ENCODE peak calls at places on chromosomes 13 and 19, in nine cellular contexts. R is CD8-positive, alpha-beta T cell; B is cardiac fibroblast; Q is NB4; N is psoas muscle; E is BJ; D is Peyer's patch; L is effector memory CD4-positive, alpha-beta T cell; Z is AG04450. V is an unnamed sample.

GRCh38 chr13:77001963-77002587 is 10.2 kb downstream of the CLN5 start:
- DNase-seq in R (no peak), Q (no peak), L (no peak), D (no peak), B (no peak), Z (no peak), E (no peak), N (no peak), V (no peak)

GRCh38 chr13:77896977-77897376 is 21.7 kb downstream of the EDNRB start:
- DNase-seq in L (no peak), E (no peak), D (no peak), R (no peak), Q (no peak), N (no peak), Z (no peak), B (peak), V (no peak)

GRCh38 chr13:49681837-49682236 is 9.4 kb downstream of the EBPL start:
- DNase-seq in L (no peak), B (no peak), E (no peak), Q (no peak), N (no peak), Z (no peak), D (no peak), R (no peak), V (no peak)

GRCh38 chr19:19385900-19386339 is 19.6 kb upstream of the GATAD2A start:
- DNase-seq in D (peak), R (peak), E (no peak), L (peak), B (peak), Z (no peak), Q (peak), N (no peak), V (no peak)

GRCh38 chr19:57239982-57240310 is 486 bp upstream of the ZNF805 start:
- DNase-seq in Z (no peak), L (no peak), Q (no peak), R (no peak), N (no peak), D (no peak), E (no peak), B (no peak), V (no peak)

GRCh38 chr13:69704311-69704710 is 403.3 kb upstream of the ATXN8OS start:
- DNase-seq in E (no peak), L (no peak), D (no peak), B (no peak), Q (no peak), R (no peak), N (no peak), Z (no peak), V (no peak)

GRCh38 chr13:104289400-104289799 is 1223.2 kb upstream of the SLC10A2 start:
- DNase-seq in B (no peak), D (no peak), N (no peak), Q (no peak), Z (no peak), R (no peak), L (no peak), E (no peak), V (no peak)

GRCh38 chr13:21735621-21736401 is 64.9 kb downstream of the FGF9 start:
- DNase-seq in D (no peak), L (no peak), B (no peak), Q (no peak), R (no peak), Z (no peak), N (no peak), E (no peak), V (no peak)

GRCh38 chr19:43439183-43440063 is 24.7 kb downstream of the TEX101 start:
- DNase-seq in D (peak), N (no peak), Q (peak), E (peak), R (peak), Z (no peak), B (peak), L (peak), V (peak)

GRCh38 chr19:5534787-5535586 is 32.8 kb downstream of the TINCR start:
- DNase-seq in B (peak), L (no peak), Z (no peak), R (no peak), E (no peak), Q (peak), N (no peak), D (no peak), V (no peak)

GRCh38 chr19:46487802-46488445 is 7.7 kb downstream of the PNMA8B start:
- DNase-seq in Z (no peak), E (no peak), Q (peak), L (peak), B (peak), R (peak), D (peak), N (peak), V (peak)
- H3K4me3 ChIP-seq in Z (peak), E (peak), Q (no peak), L (no peak), B (peak), R (no peak), D (no peak), N (peak), V (no peak)

GRCh38 chr19:16542045-16542893 is at the start of gene CHERP:
- DNase-seq in Q (peak), N (peak), R (peak), D (peak), L (peak), B (peak), E (peak), Z (peak), V (peak)

GRCh38 chr19:16541526-16542044 is 652 bp downstream of the CHERP start:
- DNase-seq in N (peak), L (no peak), Z (no peak), E (no peak), R (no peak), B (peak), Q (no peak), D (no peak), V (no peak)

GRCh38 chr19:16544468-16545231 is 2.4 kb upstream of the CHERP start:
- DNase-seq in N (no peak), Z (no peak), L (no peak), B (no peak), E (no peak), R (no peak), D (no peak), Q (no peak), V (no peak)

GRCh38 chr19:16542894-16543498 is 759 bp upstream of the CHERP start:
- DNase-seq in Q (peak), R (no peak), D (no peak), Z (no peak), E (no peak), L (no peak), B (peak), N (no peak), V (no peak)

GRCh38 chr19:16540948-16541347 is 1.3 kb downstream of the CHERP start:
- DNase-seq in R (no peak), Q (no peak), D (no peak), B (no peak), N (no peak), L (no peak), Z (no peak), E (no peak), V (no peak)
- H3K4me3 ChIP-seq in R (peak), Q (peak), D (peak), B (peak), N (peak), L (peak), Z (peak), E (peak), V (peak)

GRCh38 chr19:14580623-14581237 is 2.2 kb upstream of the CLEC17A start:
- DNase-seq in E (no peak), L (no peak), N (no peak), D (no peak), R (no peak), Z (no peak), Q (peak), B (no peak), V (peak)
- H3K4me3 ChIP-seq in E (no peak), L (no peak), N (no peak), D (no peak), R (no peak), Z (no peak), Q (no peak), B (no peak), V (no peak)

DNA sequence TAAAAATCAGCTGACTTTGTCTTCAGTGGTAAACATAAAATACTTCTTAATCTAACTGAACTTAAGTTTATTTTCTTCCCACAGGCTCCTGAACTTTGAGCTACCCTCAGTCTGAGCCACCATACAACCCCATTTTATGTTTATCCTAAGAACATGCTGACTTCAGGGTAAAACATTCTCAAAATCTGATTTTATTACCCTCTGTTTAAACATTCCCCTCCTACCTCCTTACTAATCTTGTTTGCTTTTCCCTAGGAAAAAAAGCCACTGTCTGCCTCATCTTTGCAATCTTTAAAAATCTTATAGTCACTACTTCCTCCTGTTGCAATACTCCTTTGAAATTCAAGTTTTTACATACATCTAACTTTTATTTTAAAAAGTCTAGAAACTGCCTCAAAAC is 4.0 kb downstream of the ZNF91 start:
- DNase-seq in Z (no peak), R (no peak), L (no peak), B (no peak), D (no peak), N (no peak), Q (no peak), E (no peak), V (no peak)
- H3K4me3 ChIP-seq in Z (no peak), R (no peak), L (no peak), B (no peak), D (no peak), N (no peak), Q (no peak), E (no peak), V (no peak)

DNA sequence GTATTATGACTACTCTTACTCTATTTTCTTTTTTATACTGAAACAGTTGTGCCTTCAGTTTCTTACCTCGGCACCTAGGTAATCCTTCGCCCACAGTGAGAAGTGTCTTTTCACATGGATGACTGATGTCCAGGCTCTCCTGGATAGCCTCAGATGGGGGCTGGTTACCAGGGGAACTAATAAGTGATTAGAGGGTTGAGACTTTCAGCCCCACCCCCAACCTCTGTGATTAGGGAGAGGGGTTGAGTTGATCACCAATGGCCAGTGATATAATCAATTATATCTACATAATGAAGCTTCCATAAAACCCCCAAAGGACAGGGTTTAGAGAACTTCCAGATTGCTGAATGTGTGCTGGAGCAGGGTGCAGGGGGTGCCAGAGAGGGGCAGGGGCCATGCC is 43.0 kb upstream of the GPR183 start:
- DNase-seq in Q (no peak), E (no peak), R (no peak), L (no peak), B (no peak), N (no peak), Z (no peak), D (no peak), V (no peak)
- H3K4me3 ChIP-seq in Q (no peak), E (no peak), R (no peak), L (no peak), B (no peak), N (no peak), Z (no peak), D (no peak), V (no peak)

GRCh38 chr19:49450405-49450804 is 1.2 kb downstream of the PIH1D1 start:
- DNase-seq in R (no peak), Q (no peak), E (no peak), D (no peak), L (no peak), Z (no peak), N (no peak), B (no peak), V (no peak)
- H3K4me3 ChIP-seq in R (no peak), Q (peak), E (peak), D (no peak), L (no peak), Z (peak), N (peak), B (no peak), V (peak)